ENCODE peak calls at places on chromosome 20, in five cellular contexts. J, I, W, F and H are unnamed samples.

GRCh38 chr20:45341939-45342862 is 6.0 kb downstream of the SDC4 start:
- DNase-seq in J (no peak), I (no peak), W (no peak), F (peak), H (peak)

GRCh38 chr20:46119028-46119546 is 973 bp downstream of the CD40 start:
- DNase-seq in J (no peak), I (no peak), W (peak), F (no peak), H (no peak)

GRCh38 chr20:23967616-23967979 is 21.0 kb downstream of the GGTLC1 start:
- DNase-seq in J (no peak), I (no peak), W (no peak), F (no peak), H (no peak)

GRCh38 chr20:53751394-53752368 is 158.0 kb upstream of the ZNF217 start:
- DNase-seq in J (no peak), I (peak), W (peak), F (no peak), H (no peak)

GRCh38 chr20:276620-277495 is 13.7 kb downstream of the C20orf96 start:
- DNase-seq in J (no peak), I (no peak), W (no peak), F (no peak), H (no peak)

GRCh38 chr20:62815066-62815991 is 1.5 kb upstream of the COL9A3 start:
- DNase-seq in J (no peak), I (no peak), W (no peak), F (no peak), H (no peak)

GRCh38 chr20:58851221-58851968 is 693 bp upstream of the GNAS-AS1 start:
- DNase-seq in J (no peak), I (no peak), W (no peak), F (no peak), H (no peak)

GRCh38 chr20:977021-977420 is 25.1 kb downstream of the RSPO4 start:
- DNase-seq in J (no peak), I (no peak), W (no peak), F (no peak), H (no peak)

GRCh38 chr20:25033941-25034335 is 24.0 kb downstream of the ACSS1 start:
- DNase-seq in J (no peak), I (no peak), W (no peak), F (no peak), H (no peak)

GRCh38 chr20:45913105-45913504 is 1.1 kb upstream of the PLTP start:
- DNase-seq in J (no peak), I (no peak), W (no peak), F (no peak), H (no peak)

GRCh38 chr20:431012-431904 is 23.2 kb downstream of the RBCK1 start:
- DNase-seq in J (no peak), I (peak), W (peak), F (peak), H (peak)

GRCh38 chr20:64115171-64115911 is 8.0 kb upstream of the NPBWR2 start:
- DNase-seq in J (no peak), I (no peak), W (peak), F (no peak), H (no peak)